ENCODE peak calls at places on chromosomes 11 and 22, in four cellular contexts. O is AG09319, C is IMR-90, B is psoas muscle. W is an unnamed sample.

GRCh38 chr11:111624602-111625001 is 22.4 kb downstream of the SIK2 start:
- DNase-seq in O (no peak), C (peak; percentile 40), B (no peak), W (no peak)

GRCh38 chr11:14288189-14288935 is 70.6 kb downstream of the RRAS2 start:
- DNase-seq in O (no peak), C (peak; percentile 89), B (no peak), W (no peak)

GRCh38 chr11:748007-748359 is 719 bp downstream of the TALDO1 start:
- DNase-seq in O (no peak), C (no peak), B (no peak), W (peak; percentile 47)

GRCh38 chr11:3123761-3124733 is 41.1 kb downstream of the OSBPL5 start:
- DNase-seq in O (peak; percentile 84), C (peak; percentile 97), B (peak; percentile 92), W (peak; percentile 75)

GRCh38 chr11:328012-328411 is 7.4 kb upstream of the IFITM3 start:
- DNase-seq in O (no peak), C (no peak), B (no peak), W (no peak)

GRCh38 chr11:3609416-3610265 is 32.2 kb downstream of the ART5 start:
- DNase-seq in O (no peak), C (peak; percentile 37), B (no peak), W (no peak)

GRCh38 chr22:49962751-49963646 is 2.4 kb downstream of the PIM3 start:
- DNase-seq in O (no peak), C (no peak), B (peak; percentile 50), W (peak; percentile 47)

GRCh38 chr11:36131719-36132349 is 157.4 kb downstream of the COMMD9 start:
- DNase-seq in O (peak; percentile 30), C (peak; percentile 63), B (peak; percentile 52), W (peak; percentile 51)

GRCh38 chr22:20636075-20636812 is 128.8 kb downstream of the MED15 start:
- DNase-seq in O (no peak), C (no peak), B (no peak), W (no peak)

GRCh38 chr11:36475192-36475591 is 34.9 kb downstream of the TRAF6 start:
- DNase-seq in O (no peak), C (peak; percentile 44), B (no peak), W (no peak)

GRCh38 chr11:92269841-92270240 is 45.2 kb downstream of the FAT3 start:
- DNase-seq in O (no peak), C (no peak), B (no peak), W (no peak)

GRCh38 chr11:1566381-1567051 is 5.6 kb downstream of the DUSP8 start:
- DNase-seq in O (no peak), C (no peak), B (no peak), W (no peak)

GRCh38 chr11:120564573-120565301 is 53.2 kb downstream of the GRIK4 start:
- DNase-seq in O (no peak), C (peak; percentile 75), B (peak; percentile 61), W (peak; percentile 84)

GRCh38 chr22:24768537-24769374 is 5.8 kb downstream of the PIWIL3 start:
- DNase-seq in O (peak; percentile 18), C (peak; percentile 76), B (peak; percentile 18), W (peak; percentile 64)

GRCh38 chr11:34149274-34149673 is 43.8 kb downstream of the NAT10 start:
- DNase-seq in O (no peak), C (no peak), B (no peak), W (no peak)

GRCh38 chr11:45144126-45145082 is 2.0 kb upstream of the PRDM11 start:
- DNase-seq in O (no peak), C (no peak), B (no peak), W (no peak)

GRCh38 chr11:2797181-2797711 is 88.3 kb downstream of the CDKN1C start:
- DNase-seq in O (no peak), C (no peak), B (peak; percentile 5), W (no peak)

GRCh38 chr11:65391007-65391406 is 4.6 kb downstream of the FRMD8 start:
- DNase-seq in O (no peak), C (peak; percentile 37), B (no peak), W (no peak)

GRCh38 chr11:59053387-59053786 is 32.7 kb upstream of the GLYATL1B start:
- DNase-seq in O (peak; percentile 19), C (peak; percentile 49), B (peak; percentile 62), W (peak; percentile 75)

GRCh38 chr22:50192825-50193204 is 7.1 kb downstream of the TRABD start:
- DNase-seq in O (no peak), C (no peak), B (peak; percentile 14), W (no peak)

GRCh38 chr11:128039140-128040021 is 548.0 kb downstream of the ETS1 start:
- DNase-seq in O (peak; percentile 91), C (peak; percentile 82), B (peak; percentile 52), W (no peak)

GRCh38 chr11:120137187-120137610 is 714 bp downstream of the TRIM29 start:
- DNase-seq in O (no peak), C (no peak), B (no peak), W (peak; percentile 34)

GRCh38 chr11:68741536-68741935 is 9.8 kb downstream of the TESMIN start:
- DNase-seq in O (no peak), C (peak; percentile 10), B (no peak), W (no peak)

GRCh38 chr11:8707541-8708270 is 25.1 kb downstream of the RPL27A start:
- DNase-seq in O (no peak), C (no peak), B (peak; percentile 81), W (peak; percentile 77)

DNA sequence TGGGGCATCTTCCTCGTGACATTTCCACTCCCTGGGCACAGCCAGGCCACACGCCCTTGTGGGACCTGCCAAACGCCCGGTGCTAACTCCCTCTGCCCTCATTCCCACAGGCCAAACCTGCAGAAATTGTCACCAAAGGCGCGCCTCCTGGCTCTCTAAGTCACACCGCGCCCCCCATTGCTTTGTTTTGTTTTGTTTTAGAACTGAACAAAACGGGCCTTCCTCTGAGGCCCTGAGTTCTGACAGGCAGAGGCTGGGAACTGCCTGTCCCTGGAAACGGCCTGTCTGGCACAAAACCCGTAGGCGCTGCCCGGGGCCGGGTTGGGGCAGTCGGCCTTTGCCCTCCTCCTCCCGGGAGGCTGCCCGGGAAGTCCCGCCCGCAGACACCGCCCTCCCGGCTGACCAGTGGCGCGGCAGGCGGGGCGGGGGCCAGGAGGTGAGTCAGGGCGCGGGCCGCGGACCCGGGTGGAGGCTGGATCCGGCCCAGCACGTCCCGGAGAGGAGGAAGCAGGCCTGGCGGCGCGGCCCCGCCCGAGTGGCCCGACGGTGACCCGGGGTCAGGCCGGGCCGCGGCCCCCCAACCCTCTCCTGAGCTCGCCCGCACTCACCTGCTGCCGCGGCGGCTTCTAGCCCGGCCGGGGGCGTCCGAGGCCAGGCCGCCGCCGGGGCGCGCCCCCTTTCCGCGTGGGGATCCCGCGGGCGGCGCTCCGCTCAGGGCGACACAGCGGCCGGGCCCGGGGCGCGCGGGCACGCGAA is 465 bp downstream of the SUN2 start:
- DNase-seq in O (peak; percentile 56), C (peak; percentile 48), B (peak; percentile 98), W (peak; percentile 92)
- TF ChIP-seq CTCF in O (no peak), C (peak; percentile 3), B (no peak), W (no peak)

DNA sequence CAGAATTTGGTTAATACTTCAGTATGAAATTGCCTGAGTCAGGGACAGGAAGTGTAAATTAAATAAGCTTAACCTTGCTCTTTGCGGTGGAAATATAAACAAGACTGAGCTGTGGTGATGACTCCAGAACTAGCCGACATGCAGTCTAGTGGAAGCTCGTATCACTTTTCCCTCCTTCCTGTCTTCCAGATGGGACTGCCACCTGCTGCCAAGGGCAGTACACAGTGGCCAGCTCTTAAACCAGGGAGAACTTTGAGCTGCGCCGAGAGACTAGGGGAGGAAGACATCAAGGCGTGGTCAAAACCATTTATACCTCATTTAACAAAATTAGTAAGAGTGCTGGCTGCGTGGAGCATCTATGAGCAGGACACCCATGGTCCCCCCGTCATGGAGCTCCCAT is 31.3 kb upstream of the CTTN start:
- DNase-seq in O (no peak), C (peak; percentile 88), B (no peak), W (no peak)
- TF ChIP-seq CTCF in O (no peak), C (peak; percentile 23), B (no peak), W (no peak)

DNA sequence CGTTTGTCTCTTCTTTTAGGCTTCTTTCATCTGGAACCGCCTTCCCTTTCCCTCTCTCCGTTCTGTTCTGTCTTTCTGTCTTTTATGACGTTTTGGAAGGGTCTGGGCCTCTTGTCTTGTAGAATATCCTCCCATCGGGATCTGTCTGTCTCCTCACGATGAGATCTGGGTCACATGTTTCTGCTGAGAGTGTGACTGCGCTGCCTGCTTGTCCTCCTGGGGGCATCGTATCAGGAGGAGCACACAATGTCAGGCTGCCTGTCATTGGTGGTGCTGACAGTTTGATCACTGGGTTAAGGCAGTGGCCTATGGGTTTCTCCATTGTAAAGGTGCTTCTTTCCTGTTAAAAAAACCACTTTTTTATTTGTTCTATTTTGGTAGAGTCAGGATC is 60.4 kb upstream of the PARVG start:
- DNase-seq in O (no peak), C (no peak), B (no peak), W (no peak)
- TF ChIP-seq CTCF in O (no peak), C (no peak), B (no peak), W (no peak)

GRCh38 chr11:75583710-75584658 is 21.9 kb downstream of the SERPINH1 start:
- DNase-seq in O (no peak), C (peak; percentile 61), B (peak; percentile 75), W (peak; percentile 74)

GRCh38 chr11:75579841-75580240 is 17.8 kb downstream of the SERPINH1 start:
- DNase-seq in O (no peak), C (no peak), B (no peak), W (no peak)

GRCh38 chr11:75582461-75582934 is 20.4 kb downstream of the SERPINH1 start:
- DNase-seq in O (no peak), C (no peak), B (no peak), W (no peak)

GRCh38 chr11:75585271-75585670 is 23.2 kb downstream of the SERPINH1 start:
- DNase-seq in O (no peak), C (no peak), B (no peak), W (no peak)

GRCh38 chr11:75582935-75583709 is 21.1 kb downstream of the SERPINH1 start:
- DNase-seq in O (no peak), C (peak; percentile 66), B (peak; percentile 77), W (no peak)
- TF ChIP-seq CTCF in O (peak; percentile 25), C (peak; percentile 9), B (peak; percentile 43), W (no peak)

DNA sequence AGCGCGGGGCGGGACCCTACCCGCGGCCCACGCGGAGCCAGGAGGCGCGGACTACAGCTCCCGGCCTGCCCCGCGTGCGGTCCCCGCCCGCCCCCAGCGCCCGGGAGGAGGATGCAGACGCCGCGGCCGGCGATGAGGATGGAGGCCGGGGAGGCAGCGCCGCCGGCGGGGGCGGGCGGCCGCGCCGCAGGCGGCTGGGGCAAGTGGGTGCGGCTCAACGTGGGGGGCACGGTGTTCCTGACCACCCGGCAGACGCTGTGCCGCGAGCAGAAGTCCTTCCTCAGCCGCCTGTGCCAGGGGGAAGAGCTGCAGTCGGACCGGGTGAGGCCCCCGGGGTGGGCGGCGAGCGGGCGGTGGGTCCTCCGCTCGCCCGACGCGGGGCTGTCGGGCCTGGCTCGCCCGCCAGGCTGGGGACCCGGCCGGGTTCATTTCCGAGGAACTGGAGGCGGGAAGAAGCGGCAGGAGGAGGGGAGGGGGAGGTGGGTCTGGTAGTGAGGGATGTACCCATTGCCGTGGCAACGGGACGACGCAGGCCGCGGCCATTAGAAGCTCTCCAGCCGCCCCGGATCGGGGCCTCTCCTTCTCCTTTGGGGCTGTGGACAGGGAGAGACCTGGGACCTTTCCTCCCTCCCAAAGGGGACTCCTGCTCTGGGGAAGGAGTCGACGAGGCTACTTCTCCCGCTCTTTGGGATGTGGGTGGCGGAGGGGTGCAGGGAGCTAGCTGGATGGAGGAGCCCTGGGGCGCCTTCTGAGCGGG is at the start of gene KCTD17:
- DNase-seq in O (peak; percentile 15), C (peak; percentile 59), B (peak; percentile 78), W (peak; percentile 88)
- TF ChIP-seq CTCF in O (no peak), C (peak; percentile 9), B (no peak), W (peak; percentile 24)

W was measured in dorsolateral prefrontal cortex.